ENCODE peak calls at places on chromosomes 12 and 14, in five cellular contexts. One of them, this sample, is unnamed.

GRCh38 chr14:55440385-55440784 is at the start of gene TBPL2:
- DNase-seq in PC-9: no peak
- DNase-seq in WERI-Rb-1: no peak
- DNase-seq in left lung: no peak
- DNase-seq in GM12865: no peak
- DNase-seq in this sample: no peak

GRCh38 chr12:127770123-127770522 is 496.8 kb upstream of the TMEM132C start:
- DNase-seq in GM12865: no peak
- DNase-seq in WERI-Rb-1: no peak
- DNase-seq in PC-9: no peak
- DNase-seq in left lung: no peak
- DNase-seq in this sample: no peak

GRCh38 chr12:105705235-105705634 is 374.7 kb downstream of the C12orf75 start:
- DNase-seq in WERI-Rb-1: no peak
- DNase-seq in PC-9: no peak
- DNase-seq in GM12865: no peak
- DNase-seq in left lung: no peak
- DNase-seq in this sample: no peak

GRCh38 chr12:128606040-128606439 is 217.7 kb downstream of the SLC15A4 start:
- DNase-seq in WERI-Rb-1: no peak
- DNase-seq in GM12865: peak
- DNase-seq in PC-9: no peak
- DNase-seq in left lung: no peak
- DNase-seq in this sample: no peak

GRCh38 chr12:47717443-47718193 is 7.7 kb downstream of the ENDOU start:
- DNase-seq in PC-9: peak
- DNase-seq in GM12865: peak
- DNase-seq in WERI-Rb-1: peak
- DNase-seq in left lung: peak
- DNase-seq in this sample: no peak

GRCh38 chr12:6347367-6348338 is 5.8 kb upstream of the TNFRSF1A start:
- DNase-seq in WERI-Rb-1: no peak
- DNase-seq in left lung: no peak
- DNase-seq in PC-9: no peak
- DNase-seq in GM12865: no peak
- DNase-seq in this sample: peak

GRCh38 chr12:107302649-107303386 is 209.5 kb upstream of the CRY1 start:
- DNase-seq in WERI-Rb-1: no peak
- DNase-seq in left lung: no peak
- DNase-seq in PC-9: no peak
- DNase-seq in GM12865: no peak
- DNase-seq in this sample: no peak

GRCh38 chr14:91376547-91377477 is 40.8 kb downstream of the CCDC88C start:
- DNase-seq in left lung: no peak
- DNase-seq in PC-9: no peak
- DNase-seq in GM12865: peak
- DNase-seq in WERI-Rb-1: no peak
- DNase-seq in this sample: no peak

GRCh38 chr14:104222396-104223036 is 84.1 kb downstream of the KIF26A start:
- DNase-seq in left lung: peak
- DNase-seq in WERI-Rb-1: no peak
- DNase-seq in GM12865: no peak
- DNase-seq in PC-9: no peak
- DNase-seq in this sample: no peak

DNA sequence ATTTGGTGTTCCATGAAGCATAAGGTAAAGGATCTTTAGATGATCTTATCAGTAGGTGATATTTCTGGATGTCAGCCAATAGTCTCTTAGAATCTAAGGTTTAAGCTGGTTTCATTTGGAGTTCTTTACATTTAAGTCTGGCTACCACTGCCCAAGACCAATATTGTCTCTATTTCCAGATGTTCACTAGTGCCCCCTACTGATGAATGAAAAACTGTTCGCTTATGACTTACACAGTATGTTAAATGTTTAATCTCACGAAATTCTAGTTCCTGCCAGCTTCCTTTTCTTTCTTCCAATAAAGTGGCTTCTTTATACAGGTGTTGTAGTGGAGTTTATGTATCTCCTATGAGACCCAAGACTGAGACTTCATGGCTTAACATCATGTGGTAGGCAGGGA is 31.8 kb upstream of the MIS18BP1 start:
- DNase-seq in PC-9: no peak
- DNase-seq in left lung: no peak
- DNase-seq in GM12865: no peak
- DNase-seq in WERI-Rb-1: no peak
- DNase-seq in this sample: no peak
- TF ChIP-seq CTCF in PC-9: no peak
- TF ChIP-seq CTCF in left lung: no peak
- TF ChIP-seq CTCF in GM12865: peak
- TF ChIP-seq CTCF in WERI-Rb-1: no peak
- TF ChIP-seq CTCF in this sample: peak

DNA sequence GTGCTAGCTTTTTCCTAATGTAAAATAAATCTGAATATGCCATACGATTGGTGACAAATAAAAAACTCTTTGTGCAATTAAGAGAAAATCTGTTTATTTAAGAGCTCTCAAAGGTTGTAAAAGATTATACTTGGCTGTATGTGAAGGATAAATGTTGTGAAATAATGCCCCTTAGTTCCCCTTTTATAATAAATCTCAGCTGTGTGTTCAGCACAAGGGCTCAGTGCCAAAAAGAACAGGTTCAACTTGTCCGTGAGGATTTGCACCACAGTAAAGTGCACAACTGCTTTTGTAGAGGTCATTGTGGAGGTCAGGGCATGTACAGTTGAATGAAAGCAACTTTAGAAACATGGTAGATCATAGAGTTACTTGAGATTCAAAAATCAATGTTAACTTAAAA is 118.6 kb downstream of the TRMT5 start:
- DNase-seq in left lung: no peak
- DNase-seq in PC-9: peak
- DNase-seq in WERI-Rb-1: no peak
- DNase-seq in GM12865: no peak
- DNase-seq in this sample: peak
- H3K4me3 ChIP-seq in left lung: no peak
- H3K4me3 ChIP-seq in PC-9: peak
- H3K4me3 ChIP-seq in WERI-Rb-1: no peak
- H3K4me3 ChIP-seq in GM12865: no peak
- H3K4me3 ChIP-seq in this sample: no peak

GRCh38 chr12:27969011-27969900 is 3.3 kb downstream of the PTHLH start:
- DNase-seq in left lung: peak
- DNase-seq in GM12865: no peak
- DNase-seq in PC-9: no peak
- DNase-seq in WERI-Rb-1: peak
- DNase-seq in this sample: no peak
- TF ChIP-seq CTCF in left lung: no peak
- TF ChIP-seq CTCF in GM12865: no peak
- TF ChIP-seq CTCF in PC-9: no peak
- TF ChIP-seq CTCF in WERI-Rb-1: no peak
- TF ChIP-seq CTCF in this sample: no peak

GRCh38 chr14:74400328-74400727 is 25.7 kb downstream of the SYNDIG1L start:
- DNase-seq in GM12865: no peak
- DNase-seq in WERI-Rb-1: peak
- DNase-seq in PC-9: no peak
- DNase-seq in left lung: no peak
- DNase-seq in this sample: no peak

GRCh38 chr14:74403619-74404417 is 22.2 kb downstream of the SYNDIG1L start:
- DNase-seq in left lung: no peak
- DNase-seq in PC-9: no peak
- DNase-seq in WERI-Rb-1: no peak
- DNase-seq in GM12865: no peak
- DNase-seq in this sample: no peak

GRCh38 chr14:74402264-74403251 is 23.5 kb downstream of the SYNDIG1L start:
- DNase-seq in PC-9: no peak
- DNase-seq in left lung: no peak
- DNase-seq in GM12865: peak
- DNase-seq in WERI-Rb-1: no peak
- DNase-seq in this sample: no peak

GRCh38 chr14:74400919-74401503 is 25.0 kb downstream of the SYNDIG1L start:
- DNase-seq in left lung: no peak
- DNase-seq in WERI-Rb-1: no peak
- DNase-seq in PC-9: no peak
- DNase-seq in GM12865: no peak
- DNase-seq in this sample: no peak

DNA sequence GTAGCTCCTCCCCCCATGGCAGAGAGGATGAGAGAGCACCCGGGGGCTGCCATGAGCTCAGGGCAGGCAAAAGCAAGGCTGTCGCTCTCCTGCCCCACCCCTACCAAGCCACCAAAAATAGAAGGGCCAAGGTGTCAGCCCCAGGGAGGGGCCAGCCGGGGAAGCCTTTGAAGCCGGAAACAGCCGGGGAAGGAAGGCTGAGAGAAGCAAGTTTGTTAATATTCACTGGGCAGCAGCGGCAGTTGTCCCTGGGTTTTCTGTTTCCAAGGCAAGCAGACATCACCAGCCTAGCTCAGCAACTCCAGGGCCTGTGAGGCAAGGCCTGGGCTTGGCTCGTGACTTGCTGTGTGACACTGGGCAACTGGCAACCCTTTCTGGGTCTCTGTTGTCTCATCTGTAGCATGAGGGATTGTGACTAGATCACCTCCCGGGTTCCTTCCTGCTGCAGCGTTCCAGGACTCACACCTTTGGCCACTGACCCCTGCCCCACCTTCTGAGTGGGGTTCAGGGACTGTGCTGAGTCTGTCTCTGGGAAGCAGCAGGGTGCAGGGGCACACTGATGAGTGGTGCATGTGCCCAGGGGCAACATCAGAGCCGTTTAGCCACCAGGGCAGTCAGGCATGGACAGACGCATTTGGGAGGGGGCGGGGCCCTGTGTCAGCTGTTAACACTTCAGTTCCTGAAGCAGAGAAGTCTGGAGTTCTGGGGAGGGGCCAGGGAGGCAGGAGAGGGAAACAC is 24.3 kb downstream of the SYNDIG1L start:
- DNase-seq in left lung: no peak
- DNase-seq in GM12865: peak
- DNase-seq in PC-9: peak
- DNase-seq in WERI-Rb-1: peak
- DNase-seq in this sample: no peak
- H3K4me3 ChIP-seq in left lung: no peak
- H3K4me3 ChIP-seq in GM12865: peak
- H3K4me3 ChIP-seq in PC-9: peak
- H3K4me3 ChIP-seq in WERI-Rb-1: no peak
- H3K4me3 ChIP-seq in this sample: no peak

GRCh38 chr12:44968960-44969359 is 81.9 kb downstream of the DBX2 start:
- DNase-seq in WERI-Rb-1: no peak
- DNase-seq in left lung: no peak
- DNase-seq in PC-9: no peak
- DNase-seq in GM12865: no peak
- DNase-seq in this sample: no peak

GRCh38 chr12:44976246-44976645 is 74.7 kb downstream of the DBX2 start:
- DNase-seq in WERI-Rb-1: no peak
- DNase-seq in left lung: no peak
- DNase-seq in GM12865: no peak
- DNase-seq in PC-9: no peak
- DNase-seq in this sample: peak

DNA sequence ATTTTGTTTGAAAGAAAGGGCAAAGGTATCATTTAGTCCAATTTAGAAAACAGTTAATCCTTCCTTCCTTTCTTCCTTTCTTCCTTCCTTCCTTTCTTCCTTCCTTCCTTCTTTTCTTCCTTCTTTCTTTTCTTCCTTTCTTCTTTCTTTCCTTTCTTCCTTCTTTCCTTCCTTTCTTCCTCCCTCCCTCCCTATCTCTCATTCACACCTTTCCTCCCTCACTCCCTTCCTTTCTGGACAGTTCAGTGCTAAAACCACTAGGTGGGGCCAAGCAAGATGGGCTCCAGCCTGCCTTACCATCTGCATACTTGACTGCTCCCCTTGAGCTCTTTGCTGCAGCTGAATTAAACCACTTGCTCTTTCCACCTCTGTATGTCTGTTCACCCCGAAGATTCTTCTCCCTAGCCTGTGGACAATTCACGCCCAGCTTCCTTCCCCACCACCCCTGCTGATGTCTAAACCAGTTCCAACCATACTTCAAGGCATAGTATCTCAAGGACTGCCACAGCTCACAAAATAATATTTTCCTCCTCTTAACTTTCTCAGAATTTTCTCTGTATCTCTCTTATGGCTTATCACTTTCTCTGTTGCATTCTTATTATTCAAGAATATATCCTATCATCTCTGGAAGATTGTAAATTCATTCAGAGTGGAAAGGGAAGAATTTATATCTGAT is 78.0 kb downstream of the DBX2 start:
- DNase-seq in WERI-Rb-1: peak
- DNase-seq in left lung: no peak
- DNase-seq in PC-9: no peak
- DNase-seq in GM12865: peak
- DNase-seq in this sample: no peak
- TF ChIP-seq CTCF in WERI-Rb-1: peak
- TF ChIP-seq CTCF in left lung: peak
- TF ChIP-seq CTCF in PC-9: peak
- TF ChIP-seq CTCF in GM12865: peak
- TF ChIP-seq CTCF in this sample: peak

GRCh38 chr14:74571441-74571841 is 40.6 kb downstream of the LTBP2 start:
- DNase-seq in PC-9: peak
- DNase-seq in GM12865: no peak
- DNase-seq in left lung: no peak
- DNase-seq in WERI-Rb-1: no peak
- DNase-seq in this sample: no peak
- H3K4me3 ChIP-seq in PC-9: peak
- H3K4me3 ChIP-seq in GM12865: no peak
- H3K4me3 ChIP-seq in left lung: no peak
- H3K4me3 ChIP-seq in WERI-Rb-1: no peak
- H3K4me3 ChIP-seq in this sample: peak

DNA sequence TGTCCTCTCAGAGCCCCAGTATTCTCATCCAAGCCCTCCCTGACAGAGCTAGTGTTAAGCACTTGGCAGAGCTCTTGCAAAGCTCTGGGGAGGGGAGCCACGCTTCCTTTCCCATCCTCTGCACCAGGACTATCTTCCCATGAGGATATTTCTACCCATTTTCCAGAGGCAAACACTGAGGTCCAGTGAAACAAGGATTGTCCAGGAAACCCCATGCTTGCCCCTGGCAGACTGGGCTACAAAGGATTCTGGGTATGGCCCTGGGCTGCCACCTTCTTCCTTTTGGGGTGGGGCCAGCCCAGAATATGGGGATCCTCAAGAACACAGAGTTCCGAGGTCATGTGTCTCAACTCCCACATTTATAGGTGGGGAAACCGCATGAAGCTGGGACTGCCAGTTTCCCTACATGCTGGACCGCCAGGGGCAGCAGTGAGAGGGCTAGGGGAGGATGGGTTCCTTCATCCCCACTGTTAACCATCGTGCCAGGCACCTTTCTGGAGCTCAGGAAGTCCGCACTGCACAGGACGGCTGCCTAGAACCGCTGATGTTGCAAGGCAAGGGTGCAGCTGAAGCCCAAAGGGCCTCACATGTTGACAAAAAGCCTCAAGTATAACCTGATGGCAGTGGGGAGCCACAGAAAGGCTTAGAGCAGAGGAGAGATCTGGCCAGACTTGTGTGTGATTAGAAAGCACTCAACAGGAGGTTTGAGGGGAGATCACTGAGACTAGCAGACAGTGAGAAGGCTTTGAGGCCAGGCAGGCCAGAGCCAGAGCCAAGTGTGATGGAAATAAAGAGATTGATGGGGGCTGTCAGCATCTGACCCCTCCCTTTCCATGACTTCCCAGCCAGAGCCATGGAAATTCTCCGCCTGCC is 5.5 kb upstream of the CCDC85C start:
- DNase-seq in left lung: no peak
- DNase-seq in WERI-Rb-1: peak
- DNase-seq in GM12865: no peak
- DNase-seq in PC-9: no peak
- DNase-seq in this sample: no peak
- TF ChIP-seq CTCF in left lung: no peak
- TF ChIP-seq CTCF in WERI-Rb-1: no peak
- TF ChIP-seq CTCF in GM12865: no peak
- TF ChIP-seq CTCF in PC-9: no peak
- TF ChIP-seq CTCF in this sample: no peak

This sample was measured in retinal pigment epithelial cell.